ENCODE peak calls at places on chromosomes 4 and X, in six cellular contexts. U is osteocyte, Y is GM04504, S is GM20000, N is left lobe of liver, J is posterior vena cava. P is an unnamed sample.

GRCh38 chrX:129932792-129933321 is 26.9 kb downstream of the UTP14A start:
- DNase-seq in N (peak), S (no peak), U (no peak), J (peak), Y (no peak), P (no peak)

GRCh38 chr4:5940470-5941203 is 47.8 kb upstream of the CRMP1 start:
- DNase-seq in J (no peak), S (no peak), U (no peak), Y (no peak), N (no peak), P (peak)

GRCh38 chr4:14452001-14452400 is 550.3 kb upstream of the CPEB2 start:
- DNase-seq in Y (no peak), U (no peak), J (no peak), S (no peak), N (no peak), P (no peak)

GRCh38 chr4:79298027-79298426 is 27.8 kb downstream of the NAA11 start:
- DNase-seq in Y (no peak), S (no peak), N (no peak), J (no peak), U (no peak), P (no peak)

GRCh38 chrX:12978205-12979010 is 3.5 kb downstream of the TMSB4X start:
- DNase-seq in N (no peak), U (no peak), S (no peak), J (peak), Y (peak), P (no peak)

GRCh38 chr4:55510685-55511084 is 36.0 kb downstream of the CLOCK start:
- DNase-seq in Y (no peak), N (no peak), J (no peak), U (no peak), S (no peak), P (no peak)

GRCh38 chr4:1856920-1857699 is 1.2 kb upstream of the LETM1 start:
- DNase-seq in S (no peak), U (no peak), J (no peak), N (no peak), Y (no peak), P (no peak)

GRCh38 chr4:39044947-39045734 is 12.9 kb upstream of the TMEM156 start:
- DNase-seq in U (no peak), S (no peak), J (peak), N (peak), Y (no peak), P (no peak)

GRCh38 chr4:23923141-23923540 is 33.3 kb upstream of the PPARGC1A start:
- DNase-seq in U (no peak), J (no peak), S (no peak), N (no peak), Y (no peak), P (no peak)

GRCh38 chr4:145436793-145437192 is 44.9 kb upstream of the SMAD1 start:
- DNase-seq in Y (no peak), U (no peak), S (no peak), J (no peak), N (no peak), P (no peak)

GRCh38 chrX:45860450-45860849 is 659.8 kb upstream of the DIPK2B start:
- DNase-seq in N (no peak), S (no peak), Y (no peak), J (no peak), U (no peak), P (no peak)

GRCh38 chrX:129495941-129496340 is 27.3 kb downstream of the SMARCA1 start:
- DNase-seq in S (no peak), U (no peak), Y (no peak), J (no peak), N (no peak), P (no peak)

GRCh38 chr4:133565379-133565778 is 416.3 kb downstream of the PCDH10 start:
- DNase-seq in N (no peak), J (no peak), Y (peak), U (no peak), S (no peak), P (no peak)

GRCh38 chr4:145795535-145795934 is 115.6 kb downstream of the C4orf51 start:
- DNase-seq in S (no peak), J (no peak), Y (no peak), N (no peak), U (no peak), P (no peak)

P was measured in RWPE2.